ENCODE peak calls at places on chromosome 9, in four cellular contexts. B is K562, H is HCT116, T is HepG2. W is an unnamed sample.

GRCh38 chr9:134375430-134376385 is 49.5 kb downstream of the RXRA start:
- DNase-seq in B (peak; percentile 44), T (no peak), H (no peak), W (no peak)

GRCh38 chr9:89999176-89999533 is 394.3 kb downstream of the GADD45G start:
- DNase-seq in B (no peak), T (no peak), H (no peak), W (no peak)

GRCh38 chr9:136624184-136624951 is 38.3 kb upstream of the EGFL7 start:
- DNase-seq in H (no peak), B (no peak), T (no peak), W (no peak)

GRCh38 chr9:107906074-107906473 is 416.5 kb upstream of the KLF4 start:
- DNase-seq in B (no peak), T (no peak), H (no peak), W (no peak)

GRCh38 chr9:21255538-21256212 is 15.9 kb upstream of the IFNA14 start:
- DNase-seq in H (no peak), T (no peak), B (no peak), W (no peak)

GRCh38 chr9:135290566-135290965 is 189.0 kb upstream of the PPP1R26 start:
- DNase-seq in T (no peak), B (no peak), H (no peak), W (no peak)

GRCh38 chr9:109912082-109912581 is 132.1 kb downstream of the PALM2AKAP2 start:
- DNase-seq in B (no peak), H (no peak), T (no peak), W (peak; percentile 50)

GRCh38 chr9:19154135-19154612 is 26.9 kb upstream of the PLIN2 start:
- DNase-seq in H (no peak), B (peak; percentile 68), T (peak; percentile 92), W (no peak)

GRCh38 chr9:5631021-5631420 is 2.1 kb downstream of the RIC1 start:
- DNase-seq in T (peak; percentile 23), B (no peak), H (no peak), W (no peak)

GRCh38 chr9:134677743-134678142 is 36.1 kb downstream of the COL5A1 start:
- DNase-seq in T (no peak), B (no peak), H (no peak), W (no peak)

GRCh38 chr9:96508227-96508940 is 58.4 kb downstream of the HABP4 start:
- DNase-seq in H (no peak), T (no peak), B (no peak), W (no peak)

GRCh38 chr9:116471093-116471906 is 215.8 kb upstream of the TRIM32 start:
- DNase-seq in T (no peak), B (peak; percentile 57), H (no peak), W (no peak)
- H3K4me3 ChIP-seq in T (no peak overlapping the region), B (no peak overlapping the region), H (no peak overlapping the region), W (no peak overlapping the region)

GRCh38 chr9:92290785-92291429 is 2.6 kb downstream of the IARS1 start:
- DNase-seq in T (no peak), H (no peak), B (no peak), W (no peak)

GRCh38 chr9:92293452-92294296 is at the start of gene IARS1:
- DNase-seq in B (peak; percentile 99), H (peak; percentile 95), T (peak; percentile 96), W (peak; percentile 82)

GRCh38 chr9:92289708-92290390 is 3.6 kb downstream of the IARS1 start:
- DNase-seq in B (no peak), H (no peak), T (no peak), W (no peak)

GRCh38 chr9:92292338-92293074 is 991 bp downstream of the IARS1 start:
- DNase-seq in H (no peak), B (no peak), T (peak; percentile 18), W (no peak)

GRCh38 chr9:92291577-92291976 is 1.9 kb downstream of the IARS1 start:
- DNase-seq in T (no peak), H (no peak), B (no peak), W (no peak)
- TF ChIP-seq TCF7L2 in T (no peak), H (no peak), B (no peak), W (no peak)

DNA sequence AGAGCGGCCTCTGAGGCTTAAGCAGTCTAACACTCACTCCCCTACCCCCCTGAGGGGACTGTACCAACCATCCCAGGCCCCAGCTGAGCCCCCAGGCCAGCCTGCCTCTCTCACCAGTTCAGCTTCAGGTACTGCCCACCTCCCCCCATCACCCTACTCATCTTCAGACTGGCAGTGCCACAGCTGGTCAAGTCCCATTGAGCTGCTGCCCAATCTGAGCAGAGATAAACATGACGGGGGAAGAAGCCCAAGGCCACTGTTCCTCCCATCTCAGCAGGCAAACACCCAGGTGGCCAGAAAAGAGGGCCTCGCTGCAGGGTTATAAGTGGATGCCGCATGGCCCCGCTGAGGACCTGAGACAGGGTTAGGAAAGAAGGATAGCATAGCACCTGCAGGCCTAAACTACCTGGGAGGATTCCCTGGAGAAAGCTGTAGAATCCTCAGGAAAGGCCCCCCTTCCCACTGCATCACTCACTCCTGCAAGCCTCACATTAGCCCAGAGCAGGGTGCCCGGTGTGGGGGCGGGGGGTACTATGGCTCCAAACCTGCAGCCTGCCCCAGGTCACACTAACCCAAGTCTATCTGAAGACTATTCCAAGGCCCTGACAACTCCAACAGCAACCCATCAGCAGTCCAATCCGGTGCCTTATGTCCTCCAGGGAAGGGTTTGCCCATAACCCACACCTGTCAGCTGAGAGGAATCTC is 3.6 kb downstream of the B4GALT1 start:
- DNase-seq in T (no peak), B (no peak), H (no peak), W (no peak)
- H3K4me3 ChIP-seq in T (peak overlapping the region; percentile 10), B (no peak overlapping the region), H (no peak overlapping the region), W (no peak overlapping the region)

GRCh38 chr9:92293075-92293354 is 482 bp downstream of the IARS1 start:
- DNase-seq in H (no peak), T (no peak), B (no peak), W (no peak)
- TF ChIP-seq TCF7L2 in H (no peak), T (no peak), B (no peak), W (no peak)

GRCh38 chr9:93118863-93119702 is 15.0 kb downstream of the NINJ1 start:
- DNase-seq in H (no peak), T (no peak), B (no peak), W (no peak)
- H3K4me3 ChIP-seq in H (no peak overlapping the region), T (no peak overlapping the region), B (no peak overlapping the region), W (no peak overlapping the region)

GRCh38 chr9:35733109-35733541 is 659 bp downstream of the CREB3 start:
- DNase-seq in H (peak; percentile 79), B (peak; percentile 24), T (peak; percentile 60), W (no peak)
- TF ChIP-seq TCF7L2 in H (no peak), B (no peak), T (no peak), W (no peak)

DNA sequence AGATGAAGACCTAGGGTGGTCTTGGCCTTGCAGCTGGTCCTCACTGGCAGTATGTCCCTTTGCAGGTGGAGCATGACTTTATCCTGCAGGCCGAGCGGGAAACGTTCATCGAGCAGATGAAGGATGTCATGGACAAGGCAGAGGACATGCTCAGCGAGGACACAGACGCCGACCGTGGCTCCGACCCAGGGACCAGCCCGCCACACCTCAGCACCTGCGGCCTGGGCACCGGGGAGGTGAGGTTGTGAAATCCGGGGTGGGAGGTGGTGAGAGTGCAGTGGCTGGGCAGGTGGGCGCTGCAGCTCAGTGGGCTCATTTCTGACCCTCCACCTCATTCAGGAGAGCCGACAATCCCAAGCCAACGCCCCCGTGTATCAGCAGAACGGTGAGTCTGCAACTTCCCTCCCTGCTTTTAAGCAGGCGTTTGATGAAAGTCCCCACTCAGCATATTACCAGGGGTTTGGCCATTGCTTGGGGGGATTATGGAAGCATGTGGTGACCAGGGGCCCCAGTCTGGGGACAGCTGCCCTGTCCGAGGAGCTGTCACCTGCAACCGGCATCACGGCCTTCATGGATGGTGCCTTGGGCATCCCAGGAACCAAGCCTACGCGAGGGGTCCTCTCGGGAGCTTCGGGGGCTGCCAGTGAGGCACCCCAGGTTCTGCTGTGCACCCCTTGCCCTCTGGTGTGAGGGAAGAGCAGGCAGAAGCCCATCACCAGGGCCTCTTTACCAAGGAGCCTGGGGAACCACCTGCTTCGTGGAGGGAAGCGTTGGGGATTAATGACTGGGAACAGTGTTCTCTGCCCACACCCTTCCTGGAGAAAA is 84.0 kb downstream of the WNK2 start:
- DNase-seq in T (no peak), H (no peak), B (peak; percentile 3), W (no peak)
- H3K4me3 ChIP-seq in T (no peak overlapping the region), H (no peak overlapping the region), B (no peak overlapping the region), W (no peak overlapping the region)

GRCh38 chr9:131097259-131097947 is 1.1 kb downstream of the AIF1L start:
- DNase-seq in B (no peak), T (no peak), H (no peak), W (no peak)
- TF ChIP-seq TCF7L2 in B (no peak), T (no peak), H (no peak), W (no peak)

GRCh38 chr9:94554439-94555331 is at the start of gene PCAT7:
- DNase-seq in H (peak; percentile 74), T (peak; percentile 84), B (peak; percentile 72), W (peak; percentile 25)

GRCh38 chr9:94554078-94554438 is 825 bp upstream of the PCAT7 start:
- DNase-seq in T (no peak), H (no peak), B (peak; percentile 57), W (no peak)

GRCh38 chr9:94553029-94553938 is 1.6 kb upstream of the PCAT7 start:
- DNase-seq in B (no peak), H (no peak), T (peak; percentile 80), W (no peak)
- H3K4me3 ChIP-seq in B (no peak overlapping the region), H (peak overlapping the region; percentile 69), T (peak overlapping the region; percentile 75), W (peak overlapping the region; percentile 56)